ENCODE peak calls at places on chromosomes 3 and 15, in four cellular contexts. One of them, this sample, is unnamed.

GRCh38 chr3:142088522-142088921 is 60.8 kb downstream of the TFDP2 start:
- DNase-seq in K562: no peak
- DNase-seq in HepG2: peak; percentile 80
- DNase-seq in Panc1: no peak
- DNase-seq in this sample: peak; percentile 37

GRCh38 chr15:48644827-48645557 is 517 bp downstream of the FBN1 start:
- DNase-seq in K562: no peak
- DNase-seq in HepG2: no peak
- DNase-seq in Panc1: no peak
- DNase-seq in this sample: no peak

GRCh38 chr3:169971522-169971921 is 4.9 kb downstream of the SEC62 start:
- DNase-seq in K562: no peak
- DNase-seq in Panc1: no peak
- DNase-seq in HepG2: no peak
- DNase-seq in this sample: no peak

GRCh38 chr3:149752788-149753136 is 473 bp upstream of the COMMD2 start:
- DNase-seq in Panc1: no peak
- DNase-seq in HepG2: no peak
- DNase-seq in K562: no peak
- DNase-seq in this sample: no peak

GRCh38 chr15:28896944-28897343 is 11.2 kb downstream of the APBA2 start:
- DNase-seq in HepG2: peak; percentile 10
- DNase-seq in Panc1: no peak
- DNase-seq in K562: no peak
- DNase-seq in this sample: no peak

GRCh38 chr15:90087454-90088154 is 14.7 kb downstream of the IDH2 start:
- DNase-seq in K562: peak; percentile 17
- DNase-seq in Panc1: no peak
- DNase-seq in HepG2: peak; percentile 36
- DNase-seq in this sample: no peak

GRCh38 chr15:48331796-48332641 is 790 bp downstream of the DUT start:
- DNase-seq in Panc1: no peak
- DNase-seq in K562: peak; percentile 84
- DNase-seq in HepG2: peak; percentile 21
- DNase-seq in this sample: peak; percentile 44

GRCh38 chr3:55487376-55488241 is 503 bp upstream of the WNT5A start:
- DNase-seq in HepG2: no peak
- DNase-seq in K562: no peak
- DNase-seq in Panc1: no peak
- DNase-seq in this sample: no peak

GRCh38 chr3:180383332-180384020 is 218.5 kb upstream of the TTC14 start:
- DNase-seq in HepG2: no peak
- DNase-seq in K562: no peak
- DNase-seq in Panc1: no peak
- DNase-seq in this sample: no peak

GRCh38 chr3:175207361-175207760 is 348.2 kb downstream of the NAALADL2 start:
- DNase-seq in Panc1: no peak
- DNase-seq in HepG2: no peak
- DNase-seq in K562: no peak
- DNase-seq in this sample: no peak

GRCh38 chr15:74318376-74319137 is 48.9 kb downstream of the CYP11A1 start:
- DNase-seq in HepG2: no peak
- DNase-seq in K562: no peak
- DNase-seq in Panc1: no peak
- DNase-seq in this sample: no peak

DNA sequence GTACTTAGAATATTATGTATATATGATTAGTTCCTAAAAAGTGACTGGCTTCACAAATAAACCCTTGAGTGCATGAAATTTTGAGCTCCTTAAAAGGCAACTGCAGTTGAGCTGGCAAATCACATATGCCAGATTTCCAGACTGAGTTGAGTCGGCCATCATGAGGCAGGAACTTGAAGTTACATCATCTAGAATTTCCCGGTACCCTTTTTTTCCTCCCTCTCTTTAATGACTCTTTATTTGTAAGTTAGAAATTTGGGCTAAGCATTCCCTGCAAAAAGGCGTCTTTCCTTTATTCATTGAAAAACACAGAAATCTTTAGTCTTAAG is 162.6 kb downstream of the FNDC3B start:
- DNase-seq in HepG2: no peak
- DNase-seq in K562: peak; percentile 17
- DNase-seq in Panc1: no peak
- DNase-seq in this sample: no peak
- TF ChIP-seq TCF7L2 in HepG2: no peak
- TF ChIP-seq TCF7L2 in K562: no peak
- TF ChIP-seq TCF7L2 in Panc1: no peak
- TF ChIP-seq TCF7L2 in this sample: no peak

DNA sequence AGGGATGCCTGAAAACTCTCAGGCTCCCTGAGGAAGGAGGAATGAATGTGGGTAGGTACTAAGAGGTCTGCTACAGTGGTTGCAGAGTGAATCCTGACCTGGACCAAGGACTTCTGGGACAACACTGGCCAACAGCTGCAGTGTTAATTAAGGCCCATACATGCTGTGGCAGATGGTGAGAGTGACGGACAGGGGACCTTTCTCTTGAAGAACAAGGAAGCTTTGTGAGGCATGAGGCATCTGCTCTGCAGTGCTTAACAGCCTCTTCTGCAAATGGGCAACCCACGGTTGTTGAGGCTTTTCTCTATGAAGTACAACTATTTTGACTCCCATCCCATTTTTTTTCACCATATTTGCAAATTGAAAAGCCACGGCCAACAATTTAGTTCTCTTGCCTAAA is 26.6 kb upstream of the ACAN start:
- DNase-seq in Panc1: no peak
- DNase-seq in K562: no peak
- DNase-seq in HepG2: no peak
- DNase-seq in this sample: no peak
- TF ChIP-seq TCF7L2 in Panc1: no peak
- TF ChIP-seq TCF7L2 in K562: no peak
- TF ChIP-seq TCF7L2 in HepG2: no peak
- TF ChIP-seq TCF7L2 in this sample: no peak

GRCh38 chr3:188383763-188384162 is 229.8 kb downstream of the LPP start:
- DNase-seq in Panc1: no peak
- DNase-seq in K562: no peak
- DNase-seq in HepG2: no peak
- DNase-seq in this sample: no peak
- TF ChIP-seq TCF7L2 in Panc1: no peak
- TF ChIP-seq TCF7L2 in K562: no peak
- TF ChIP-seq TCF7L2 in HepG2: no peak
- TF ChIP-seq TCF7L2 in this sample: no peak

GRCh38 chr3:189909573-189909972 is 211.1 kb downstream of the P3H2 start:
- DNase-seq in HepG2: no peak
- DNase-seq in K562: no peak
- DNase-seq in Panc1: no peak
- DNase-seq in this sample: no peak
- TF ChIP-seq TCF7L2 in HepG2: no peak
- TF ChIP-seq TCF7L2 in K562: no peak
- TF ChIP-seq TCF7L2 in Panc1: no peak
- TF ChIP-seq TCF7L2 in this sample: no peak

DNA sequence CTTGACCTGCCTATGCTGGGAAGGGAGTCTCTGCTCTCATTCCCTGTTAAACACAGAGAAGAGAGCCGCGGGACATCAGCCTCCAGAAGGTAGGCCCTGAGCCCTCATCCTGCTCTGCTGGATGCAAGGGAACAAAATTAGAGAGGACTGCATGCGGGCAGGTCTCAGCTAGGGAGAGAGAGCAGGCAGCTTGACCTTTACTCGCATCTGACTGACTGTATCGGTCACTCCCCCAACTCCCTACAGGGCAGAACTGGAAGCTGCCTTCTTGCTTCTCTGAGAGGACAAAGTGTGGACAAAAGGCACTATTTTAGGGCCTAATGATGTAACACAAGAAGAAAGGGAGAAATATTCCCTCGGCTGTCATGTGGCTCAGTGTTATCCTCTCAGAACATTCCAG is 38.7 kb upstream of the ATOSA start:
- DNase-seq in K562: no peak
- DNase-seq in Panc1: no peak
- DNase-seq in HepG2: no peak
- DNase-seq in this sample: no peak
- TF ChIP-seq TCF7L2 in K562: no peak
- TF ChIP-seq TCF7L2 in Panc1: no peak
- TF ChIP-seq TCF7L2 in HepG2: no peak
- TF ChIP-seq TCF7L2 in this sample: no peak

GRCh38 chr15:60328852-60329443 is 68.8 kb downstream of the ANXA2 start:
- DNase-seq in K562: peak; percentile 41
- DNase-seq in Panc1: no peak
- DNase-seq in HepG2: no peak
- DNase-seq in this sample: no peak

GRCh38 chr15:60326343-60326742 is 71.4 kb downstream of the ANXA2 start:
- DNase-seq in K562: no peak
- DNase-seq in HepG2: no peak
- DNase-seq in Panc1: no peak
- DNase-seq in this sample: no peak

GRCh38 chr15:60324706-60325438 is 72.9 kb downstream of the ANXA2 start:
- DNase-seq in K562: no peak
- DNase-seq in Panc1: no peak
- DNase-seq in HepG2: no peak
- DNase-seq in this sample: no peak

GRCh38 chr15:60325905-60326304 is 71.9 kb downstream of the ANXA2 start:
- DNase-seq in Panc1: no peak
- DNase-seq in HepG2: no peak
- DNase-seq in K562: no peak
- DNase-seq in this sample: no peak

DNA sequence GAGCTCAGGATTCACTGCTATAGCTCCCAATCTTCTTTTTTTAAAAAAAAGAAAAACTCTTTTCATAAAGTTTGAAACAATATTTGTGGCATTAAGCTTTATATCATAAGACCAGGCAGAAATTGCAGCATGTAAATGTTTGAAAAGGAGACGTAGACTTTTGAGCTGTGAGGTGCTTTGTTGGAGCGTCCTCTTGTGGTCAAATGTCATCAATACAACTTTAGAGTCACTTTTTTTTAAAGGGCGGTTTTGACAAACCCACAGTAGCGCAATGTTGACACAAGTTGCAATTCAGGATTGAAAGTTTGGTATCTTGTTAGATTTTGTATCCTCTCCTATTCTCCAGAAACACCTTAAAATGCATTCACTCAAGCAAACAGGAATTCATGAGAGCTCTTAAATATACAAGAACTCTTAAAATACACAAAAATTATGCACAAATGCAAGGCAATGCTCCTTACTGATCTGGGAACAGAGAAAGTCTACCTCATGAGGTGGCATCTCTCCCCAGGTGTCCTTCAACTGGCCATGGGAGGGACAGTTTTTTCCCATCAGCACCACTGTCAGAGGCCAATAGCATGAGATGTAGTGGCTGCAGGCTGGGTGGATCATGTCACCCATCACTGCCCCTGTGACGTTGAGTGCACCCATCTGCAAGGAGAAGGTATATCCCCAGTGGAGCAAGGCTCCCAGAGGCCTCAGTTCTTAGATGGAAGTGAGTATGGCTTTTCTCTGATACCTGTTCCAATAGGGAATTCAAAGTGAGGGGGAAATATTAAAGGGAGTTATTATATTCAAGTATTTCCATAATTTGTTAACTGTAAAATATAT is 70.7 kb downstream of the ANXA2 start:
- DNase-seq in K562: peak; percentile 68
- DNase-seq in HepG2: peak; percentile 50
- DNase-seq in Panc1: peak; percentile 64
- DNase-seq in this sample: peak; percentile 47
- TF ChIP-seq TCF7L2 in K562: no peak
- TF ChIP-seq TCF7L2 in HepG2: no peak
- TF ChIP-seq TCF7L2 in Panc1: no peak
- TF ChIP-seq TCF7L2 in this sample: no peak

GRCh38 chr15:76163429-76164020 is 103.7 kb downstream of the TMEM266 start:
- DNase-seq in HepG2: peak; percentile 43
- DNase-seq in K562: no peak
- DNase-seq in Panc1: no peak
- DNase-seq in this sample: no peak
- TF ChIP-seq TCF7L2 in HepG2: no peak
- TF ChIP-seq TCF7L2 in K562: no peak
- TF ChIP-seq TCF7L2 in Panc1: no peak
- TF ChIP-seq TCF7L2 in this sample: no peak

GRCh38 chr3:63192248-63192647 is 85.9 kb upstream of the SYNPR start:
- DNase-seq in Panc1: no peak
- DNase-seq in HepG2: no peak
- DNase-seq in K562: no peak
- DNase-seq in this sample: no peak
- TF ChIP-seq TCF7L2 in Panc1: no peak
- TF ChIP-seq TCF7L2 in HepG2: no peak
- TF ChIP-seq TCF7L2 in K562: no peak
- TF ChIP-seq TCF7L2 in this sample: no peak